ENCODE peak calls at places on chromosome 13, in eight cellular contexts. One of them, this sample, is unnamed.

GRCh38 chr13:80214521-80214941 is 126.4 kb downstream of the SPRY2 start:
- DNase-seq in dermis microvascular lymphatic vessel endothelial cell: no peak
- DNase-seq in HFF-Myc: no peak
- DNase-seq in GM04504: no peak
- DNase-seq in tibial artery: no peak
- DNase-seq in AG10803: peak; percentile 45
- DNase-seq in fibroblast of mammary gland: no peak
- DNase-seq in T-helper 2 cell: no peak
- DNase-seq in this sample: no peak

GRCh38 chr13:112575680-112576079 is 12.3 kb downstream of the TUBGCP3 start:
- DNase-seq in fibroblast of mammary gland: peak; percentile 40
- DNase-seq in T-helper 2 cell: no peak
- DNase-seq in HFF-Myc: peak; percentile 45
- DNase-seq in AG10803: peak; percentile 74
- DNase-seq in tibial artery: no peak
- DNase-seq in dermis microvascular lymphatic vessel endothelial cell: no peak
- DNase-seq in GM04504: peak; percentile 39
- DNase-seq in this sample: peak; percentile 77

GRCh38 chr13:78137404-78138142 is 218.9 kb upstream of the EDNRB start:
- DNase-seq in HFF-Myc: peak; percentile 64
- DNase-seq in fibroblast of mammary gland: peak; percentile 74
- DNase-seq in T-helper 2 cell: no peak
- DNase-seq in tibial artery: no peak
- DNase-seq in AG10803: peak; percentile 70
- DNase-seq in dermis microvascular lymphatic vessel endothelial cell: peak; percentile 37
- DNase-seq in GM04504: peak; percentile 36
- DNase-seq in this sample: peak; percentile 74

GRCh38 chr13:30107536-30108136 is 199.7 kb downstream of the KATNAL1 start:
- DNase-seq in HFF-Myc: no peak
- DNase-seq in AG10803: peak; percentile 62
- DNase-seq in GM04504: no peak
- DNase-seq in dermis microvascular lymphatic vessel endothelial cell: no peak
- DNase-seq in T-helper 2 cell: no peak
- DNase-seq in fibroblast of mammary gland: peak; percentile 70
- DNase-seq in tibial artery: no peak
- DNase-seq in this sample: peak; percentile 48

GRCh38 chr13:79457948-79458347 is 23.0 kb upstream of the NDFIP2 start:
- DNase-seq in tibial artery: no peak
- DNase-seq in dermis microvascular lymphatic vessel endothelial cell: no peak
- DNase-seq in AG10803: peak; percentile 59
- DNase-seq in HFF-Myc: peak; percentile 62
- DNase-seq in fibroblast of mammary gland: peak; percentile 90
- DNase-seq in T-helper 2 cell: no peak
- DNase-seq in GM04504: no peak
- DNase-seq in this sample: peak; percentile 43

GRCh38 chr13:51659276-51660127 is 75.2 kb downstream of the WDFY2 start:
- DNase-seq in tibial artery: no peak
- DNase-seq in dermis microvascular lymphatic vessel endothelial cell: no peak
- DNase-seq in fibroblast of mammary gland: peak; percentile 67
- DNase-seq in T-helper 2 cell: no peak
- DNase-seq in GM04504: no peak
- DNase-seq in HFF-Myc: no peak
- DNase-seq in AG10803: peak; percentile 69
- DNase-seq in this sample: peak; percentile 16

GRCh38 chr13:79528759-79529191 is 47.8 kb downstream of the NDFIP2 start:
- DNase-seq in GM04504: no peak
- DNase-seq in dermis microvascular lymphatic vessel endothelial cell: no peak
- DNase-seq in tibial artery: no peak
- DNase-seq in HFF-Myc: no peak
- DNase-seq in fibroblast of mammary gland: peak; percentile 7
- DNase-seq in AG10803: no peak
- DNase-seq in T-helper 2 cell: no peak
- DNase-seq in this sample: no peak

GRCh38 chr13:94318418-94318817 is 161.1 kb downstream of the DCT start:
- DNase-seq in dermis microvascular lymphatic vessel endothelial cell: no peak
- DNase-seq in HFF-Myc: no peak
- DNase-seq in T-helper 2 cell: no peak
- DNase-seq in tibial artery: no peak
- DNase-seq in AG10803: peak; percentile 48
- DNase-seq in GM04504: no peak
- DNase-seq in fibroblast of mammary gland: peak; percentile 56
- DNase-seq in this sample: peak; percentile 7

GRCh38 chr13:27341616-27342015 is 71.0 kb downstream of the RASL11A start:
- DNase-seq in tibial artery: no peak
- DNase-seq in dermis microvascular lymphatic vessel endothelial cell: no peak
- DNase-seq in GM04504: no peak
- DNase-seq in fibroblast of mammary gland: no peak
- DNase-seq in AG10803: no peak
- DNase-seq in HFF-Myc: no peak
- DNase-seq in T-helper 2 cell: no peak
- DNase-seq in this sample: no peak